ENCODE peak calls at places on chromosomes 6 and 20, in ten cellular contexts. One of them, this sample, is unnamed.

GRCh38 chr20:21103582-21104465 is 2.3 kb downstream of the LINC00237 start:
- DNase-seq in BE2C: no peak
- DNase-seq in tibial nerve: no peak
- DNase-seq in osteocyte: no peak
- DNase-seq in HCT116: no peak
- DNase-seq in AG10803: no peak
- DNase-seq in foreskin fibroblast: no peak
- DNase-seq in endothelial cell of umbilical vein: no peak
- DNase-seq in lower leg skin: no peak
- DNase-seq in epithelial cell of esophagus: peak
- DNase-seq in this sample: no peak

GRCh38 chr20:46520540-46520939 is 7.2 kb upstream of the ZNF334 start:
- DNase-seq in lower leg skin: no peak
- DNase-seq in endothelial cell of umbilical vein: no peak
- DNase-seq in epithelial cell of esophagus: no peak
- DNase-seq in tibial nerve: no peak
- DNase-seq in HCT116: no peak
- DNase-seq in AG10803: no peak
- DNase-seq in osteocyte: no peak
- DNase-seq in foreskin fibroblast: no peak
- DNase-seq in BE2C: no peak
- DNase-seq in this sample: no peak

GRCh38 chr6:83702749-83703148 is 6.2 kb downstream of the SNAP91 start:
- DNase-seq in endothelial cell of umbilical vein: no peak
- DNase-seq in osteocyte: no peak
- DNase-seq in foreskin fibroblast: no peak
- DNase-seq in BE2C: no peak
- DNase-seq in HCT116: no peak
- DNase-seq in lower leg skin: no peak
- DNase-seq in tibial nerve: no peak
- DNase-seq in epithelial cell of esophagus: no peak
- DNase-seq in AG10803: no peak
- DNase-seq in this sample: no peak

GRCh38 chr6:40778186-40778585 is 191.0 kb upstream of the LRFN2 start:
- DNase-seq in AG10803: no peak
- DNase-seq in foreskin fibroblast: peak
- DNase-seq in tibial nerve: no peak
- DNase-seq in lower leg skin: no peak
- DNase-seq in endothelial cell of umbilical vein: peak
- DNase-seq in epithelial cell of esophagus: peak
- DNase-seq in HCT116: peak
- DNase-seq in BE2C: no peak
- DNase-seq in osteocyte: no peak
- DNase-seq in this sample: no peak

GRCh38 chr6:93183513-93183912 is 235.8 kb downstream of the EPHA7 start:
- DNase-seq in lower leg skin: no peak
- DNase-seq in foreskin fibroblast: no peak
- DNase-seq in AG10803: no peak
- DNase-seq in epithelial cell of esophagus: no peak
- DNase-seq in HCT116: no peak
- DNase-seq in osteocyte: no peak
- DNase-seq in endothelial cell of umbilical vein: no peak
- DNase-seq in BE2C: no peak
- DNase-seq in tibial nerve: no peak
- DNase-seq in this sample: no peak

GRCh38 chr20:23245553-23246128 is 105.0 kb upstream of the NXT1 start:
- DNase-seq in BE2C: no peak
- DNase-seq in AG10803: peak
- DNase-seq in osteocyte: peak
- DNase-seq in endothelial cell of umbilical vein: peak
- DNase-seq in tibial nerve: no peak
- DNase-seq in epithelial cell of esophagus: peak
- DNase-seq in foreskin fibroblast: no peak
- DNase-seq in HCT116: no peak
- DNase-seq in lower leg skin: peak
- DNase-seq in this sample: no peak

GRCh38 chr6:127120109-127120786 is 1.8 kb downstream of the RSPO3 start:
- DNase-seq in foreskin fibroblast: no peak
- DNase-seq in endothelial cell of umbilical vein: no peak
- DNase-seq in AG10803: no peak
- DNase-seq in BE2C: no peak
- DNase-seq in epithelial cell of esophagus: no peak
- DNase-seq in lower leg skin: no peak
- DNase-seq in osteocyte: no peak
- DNase-seq in HCT116: no peak
- DNase-seq in tibial nerve: no peak
- DNase-seq in this sample: no peak

GRCh38 chr20:38186788-38187221 is 21.7 kb upstream of the TGM2 start:
- DNase-seq in endothelial cell of umbilical vein: peak
- DNase-seq in BE2C: no peak
- DNase-seq in epithelial cell of esophagus: peak
- DNase-seq in lower leg skin: no peak
- DNase-seq in foreskin fibroblast: peak
- DNase-seq in AG10803: no peak
- DNase-seq in tibial nerve: no peak
- DNase-seq in HCT116: peak
- DNase-seq in osteocyte: no peak
- DNase-seq in this sample: no peak

GRCh38 chr6:42369568-42369967 is 82.2 kb downstream of the TRERF1 start:
- DNase-seq in tibial nerve: no peak
- DNase-seq in epithelial cell of esophagus: peak
- DNase-seq in AG10803: no peak
- DNase-seq in endothelial cell of umbilical vein: no peak
- DNase-seq in BE2C: no peak
- DNase-seq in HCT116: no peak
- DNase-seq in foreskin fibroblast: no peak
- DNase-seq in lower leg skin: no peak
- DNase-seq in osteocyte: no peak
- DNase-seq in this sample: no peak

GRCh38 chr6:82246802-82247633 is 526 bp downstream of the IBTK start:
- DNase-seq in tibial nerve: no peak
- DNase-seq in epithelial cell of esophagus: peak
- DNase-seq in foreskin fibroblast: peak
- DNase-seq in endothelial cell of umbilical vein: peak
- DNase-seq in lower leg skin: peak
- DNase-seq in osteocyte: no peak
- DNase-seq in HCT116: peak
- DNase-seq in AG10803: peak
- DNase-seq in BE2C: peak
- DNase-seq in this sample: peak

GRCh38 chr6:115865914-115866313 is 194.8 kb downstream of the FRK start:
- DNase-seq in HCT116: no peak
- DNase-seq in lower leg skin: no peak
- DNase-seq in AG10803: no peak
- DNase-seq in osteocyte: no peak
- DNase-seq in tibial nerve: no peak
- DNase-seq in epithelial cell of esophagus: no peak
- DNase-seq in BE2C: no peak
- DNase-seq in foreskin fibroblast: no peak
- DNase-seq in endothelial cell of umbilical vein: no peak
- DNase-seq in this sample: no peak

GRCh38 chr20:59063358-59064213 is 21.0 kb upstream of the PRELID3B start:
- DNase-seq in foreskin fibroblast: peak
- DNase-seq in HCT116: peak
- DNase-seq in endothelial cell of umbilical vein: peak
- DNase-seq in lower leg skin: no peak
- DNase-seq in tibial nerve: no peak
- DNase-seq in BE2C: peak
- DNase-seq in AG10803: peak
- DNase-seq in osteocyte: no peak
- DNase-seq in epithelial cell of esophagus: peak
- DNase-seq in this sample: peak

GRCh38 chr6:53915292-53915691 is 120.5 kb downstream of the LRRC1 start:
- DNase-seq in osteocyte: no peak
- DNase-seq in foreskin fibroblast: no peak
- DNase-seq in endothelial cell of umbilical vein: no peak
- DNase-seq in tibial nerve: no peak
- DNase-seq in HCT116: no peak
- DNase-seq in BE2C: no peak
- DNase-seq in lower leg skin: no peak
- DNase-seq in epithelial cell of esophagus: no peak
- DNase-seq in AG10803: no peak
- DNase-seq in this sample: no peak

GRCh38 chr20:59999502-59999901 is 41.3 kb downstream of the CDH26 start:
- DNase-seq in lower leg skin: no peak
- DNase-seq in osteocyte: peak
- DNase-seq in tibial nerve: no peak
- DNase-seq in epithelial cell of esophagus: no peak
- DNase-seq in foreskin fibroblast: no peak
- DNase-seq in BE2C: no peak
- DNase-seq in endothelial cell of umbilical vein: no peak
- DNase-seq in HCT116: no peak
- DNase-seq in AG10803: no peak
- DNase-seq in this sample: no peak

GRCh38 chr6:132596201-132596600 is 6.7 kb upstream of the TAAR5 start:
- DNase-seq in AG10803: no peak
- DNase-seq in osteocyte: no peak
- DNase-seq in endothelial cell of umbilical vein: no peak
- DNase-seq in foreskin fibroblast: no peak
- DNase-seq in BE2C: no peak
- DNase-seq in epithelial cell of esophagus: no peak
- DNase-seq in tibial nerve: no peak
- DNase-seq in lower leg skin: no peak
- DNase-seq in HCT116: no peak
- DNase-seq in this sample: no peak

GRCh38 chr6:132598473-132598872 is 8.9 kb upstream of the TAAR5 start:
- DNase-seq in AG10803: no peak
- DNase-seq in foreskin fibroblast: no peak
- DNase-seq in endothelial cell of umbilical vein: no peak
- DNase-seq in HCT116: peak
- DNase-seq in tibial nerve: no peak
- DNase-seq in epithelial cell of esophagus: peak
- DNase-seq in lower leg skin: no peak
- DNase-seq in osteocyte: no peak
- DNase-seq in BE2C: peak
- DNase-seq in this sample: no peak
- TF ChIP-seq CTCF in AG10803: peak
- TF ChIP-seq CTCF in foreskin fibroblast: peak
- TF ChIP-seq CTCF in endothelial cell of umbilical vein: peak
- TF ChIP-seq CTCF in HCT116: peak
- TF ChIP-seq CTCF in tibial nerve: no peak
- TF ChIP-seq CTCF in epithelial cell of esophagus: peak
- TF ChIP-seq CTCF in lower leg skin: no peak
- TF ChIP-seq CTCF in osteocyte: no peak
- TF ChIP-seq CTCF in BE2C: peak
- TF ChIP-seq CTCF in this sample: peak

GRCh38 chr6:101117397-101118185 is 236.5 kb upstream of the ASCC3 start:
- DNase-seq in foreskin fibroblast: no peak
- DNase-seq in osteocyte: no peak
- DNase-seq in lower leg skin: no peak
- DNase-seq in tibial nerve: no peak
- DNase-seq in epithelial cell of esophagus: no peak
- DNase-seq in AG10803: no peak
- DNase-seq in endothelial cell of umbilical vein: no peak
- DNase-seq in BE2C: no peak
- DNase-seq in HCT116: no peak
- DNase-seq in this sample: no peak

GRCh38 chr6:101113468-101114260 is 232.5 kb upstream of the ASCC3 start:
- DNase-seq in endothelial cell of umbilical vein: no peak
- DNase-seq in foreskin fibroblast: no peak
- DNase-seq in HCT116: no peak
- DNase-seq in osteocyte: no peak
- DNase-seq in BE2C: no peak
- DNase-seq in lower leg skin: no peak
- DNase-seq in epithelial cell of esophagus: peak
- DNase-seq in AG10803: no peak
- DNase-seq in tibial nerve: no peak
- DNase-seq in this sample: no peak

GRCh38 chr6:101110814-101111213 is 229.7 kb upstream of the ASCC3 start:
- DNase-seq in HCT116: no peak
- DNase-seq in BE2C: no peak
- DNase-seq in foreskin fibroblast: peak
- DNase-seq in tibial nerve: no peak
- DNase-seq in osteocyte: no peak
- DNase-seq in endothelial cell of umbilical vein: no peak
- DNase-seq in AG10803: peak
- DNase-seq in lower leg skin: no peak
- DNase-seq in epithelial cell of esophagus: peak
- DNase-seq in this sample: no peak

GRCh38 chr6:101116337-101116736 is 235.2 kb upstream of the ASCC3 start:
- DNase-seq in epithelial cell of esophagus: no peak
- DNase-seq in osteocyte: no peak
- DNase-seq in foreskin fibroblast: no peak
- DNase-seq in tibial nerve: no peak
- DNase-seq in lower leg skin: no peak
- DNase-seq in endothelial cell of umbilical vein: no peak
- DNase-seq in HCT116: no peak
- DNase-seq in AG10803: no peak
- DNase-seq in BE2C: no peak
- DNase-seq in this sample: no peak

GRCh38 chr6:101114703-101115102 is 233.6 kb upstream of the ASCC3 start:
- DNase-seq in tibial nerve: no peak
- DNase-seq in AG10803: peak
- DNase-seq in endothelial cell of umbilical vein: no peak
- DNase-seq in osteocyte: no peak
- DNase-seq in HCT116: peak
- DNase-seq in foreskin fibroblast: peak
- DNase-seq in BE2C: peak
- DNase-seq in epithelial cell of esophagus: peak
- DNase-seq in lower leg skin: no peak
- DNase-seq in this sample: peak
- TF ChIP-seq CTCF in tibial nerve: peak
- TF ChIP-seq CTCF in AG10803: peak
- TF ChIP-seq CTCF in endothelial cell of umbilical vein: no peak
- TF ChIP-seq CTCF in osteocyte: peak
- TF ChIP-seq CTCF in HCT116: peak
- TF ChIP-seq CTCF in foreskin fibroblast: peak
- TF ChIP-seq CTCF in BE2C: peak
- TF ChIP-seq CTCF in epithelial cell of esophagus: peak
- TF ChIP-seq CTCF in lower leg skin: no peak
- TF ChIP-seq CTCF in this sample: peak

DNA sequence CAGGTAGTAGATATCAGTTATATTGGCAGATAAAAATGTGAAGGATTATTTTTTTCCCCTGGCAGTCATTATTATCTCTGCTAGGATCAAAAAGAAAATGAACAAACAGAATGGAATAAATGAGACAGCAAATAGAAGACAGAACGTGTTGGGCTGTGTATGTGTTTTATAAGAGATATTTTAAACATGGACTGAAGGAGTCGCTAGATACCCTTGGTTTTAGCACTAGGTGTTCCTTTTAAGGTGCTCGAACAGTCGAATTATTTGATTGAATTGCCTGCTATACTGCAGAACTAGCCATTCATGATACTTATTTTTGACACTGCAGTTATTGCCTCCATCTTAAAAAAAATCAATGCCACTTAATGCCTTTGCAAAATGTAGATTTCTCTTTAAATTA is 3.7 kb downstream of the GRIK2 start:
- DNase-seq in osteocyte: no peak
- DNase-seq in lower leg skin: no peak
- DNase-seq in tibial nerve: no peak
- DNase-seq in HCT116: no peak
- DNase-seq in AG10803: peak
- DNase-seq in epithelial cell of esophagus: peak
- DNase-seq in endothelial cell of umbilical vein: no peak
- DNase-seq in foreskin fibroblast: no peak
- DNase-seq in BE2C: no peak
- DNase-seq in this sample: no peak
- TF ChIP-seq CTCF in osteocyte: peak
- TF ChIP-seq CTCF in lower leg skin: no peak
- TF ChIP-seq CTCF in tibial nerve: no peak
- TF ChIP-seq CTCF in HCT116: peak
- TF ChIP-seq CTCF in AG10803: peak
- TF ChIP-seq CTCF in epithelial cell of esophagus: peak
- TF ChIP-seq CTCF in endothelial cell of umbilical vein: no peak
- TF ChIP-seq CTCF in foreskin fibroblast: no peak
- TF ChIP-seq CTCF in BE2C: peak
- TF ChIP-seq CTCF in this sample: peak

GRCh38 chr6:122372647-122373046 is 26.8 kb upstream of the HSF2 start:
- DNase-seq in HCT116: no peak
- DNase-seq in endothelial cell of umbilical vein: no peak
- DNase-seq in epithelial cell of esophagus: no peak
- DNase-seq in tibial nerve: no peak
- DNase-seq in foreskin fibroblast: no peak
- DNase-seq in lower leg skin: no peak
- DNase-seq in osteocyte: no peak
- DNase-seq in AG10803: no peak
- DNase-seq in BE2C: no peak
- DNase-seq in this sample: no peak
- TF ChIP-seq CTCF in HCT116: peak
- TF ChIP-seq CTCF in endothelial cell of umbilical vein: no peak
- TF ChIP-seq CTCF in epithelial cell of esophagus: peak
- TF ChIP-seq CTCF in tibial nerve: peak
- TF ChIP-seq CTCF in foreskin fibroblast: no peak
- TF ChIP-seq CTCF in lower leg skin: no peak
- TF ChIP-seq CTCF in osteocyte: peak
- TF ChIP-seq CTCF in AG10803: peak
- TF ChIP-seq CTCF in BE2C: peak
- TF ChIP-seq CTCF in this sample: peak